ENCODE peak calls at places on chromosomes 12 and 14, in five cellular contexts. Y is right atrium auricular region, E is A549, O is tibial artery, D is fibroblast of lung. U is an unnamed sample.
A peak's percentile ranks its signal among the peaks of the same experiment; 100 is the strongest.

GRCh38 chr12:59736786-59737185 is 141.0 kb downstream of the SLC16A7 start:
- DNase-seq in Y (no peak), E (no peak), O (no peak), D (peak; percentile 91), U (no peak)

GRCh38 chr14:93037354-93037753 is 78.4 kb downstream of the ITPK1 start:
- DNase-seq in Y (no peak), E (no peak), O (no peak), D (no peak), U (no peak)

GRCh38 chr14:55843718-55844403 is 263.9 kb downstream of the KTN1 start:
- DNase-seq in Y (no peak), E (no peak), O (no peak), D (peak; percentile 36), U (no peak)

GRCh38 chr12:26226629-26227375 is 31.4 kb downstream of the SSPN start:
- DNase-seq in Y (no peak), E (no peak), O (peak; percentile 30), D (peak; percentile 14), U (no peak)

GRCh38 chr12:38847247-38847646 is 58.1 kb downstream of the CPNE8 start:
- DNase-seq in Y (no peak), E (no peak), O (no peak), D (no peak), U (no peak)

GRCh38 chr12:6554168-6554989 is 1.5 kb downstream of the IFFO1 start:
- DNase-seq in Y (peak; percentile 88), E (peak; percentile 83), O (peak; percentile 81), D (peak; percentile 71), U (peak; percentile 75)

GRCh38 chr14:79279645-79280399 is 931.5 kb downstream of the DIO2 start:
- DNase-seq in Y (no peak), E (no peak), O (peak; percentile 22), D (peak; percentile 6), U (no peak)

GRCh38 chr12:67096533-67097318 is 172.4 kb upstream of the CAND1 start:
- DNase-seq in Y (no peak), E (no peak), O (no peak), D (no peak), U (no peak)

GRCh38 chr12:48390026-48390425 is 39.3 kb upstream of the ZNF641 start:
- DNase-seq in Y (no peak), E (no peak), O (peak; percentile 20), D (no peak), U (no peak)

GRCh38 chr12:109493090-109493489 is 15.7 kb downstream of the UBE3B start:
- DNase-seq in Y (no peak), E (no peak), O (no peak), D (no peak), U (no peak)

GRCh38 chr14:52551696-52552062 is 626 bp downstream of the TXNDC16 start:
- DNase-seq in Y (no peak), E (no peak), O (no peak), D (peak; percentile 52), U (no peak)

GRCh38 chr14:40229676-40230075 is 797.4 kb upstream of the FBXO33 start:
- DNase-seq in Y (no peak), E (no peak), O (no peak), D (no peak), U (no peak)

GRCh38 chr14:96497586-96497985 is 4.6 kb upstream of the PAPOLA start:
- DNase-seq in Y (no peak), E (no peak), O (no peak), D (no peak), U (no peak)

GRCh38 chr14:105090493-105091334 is 25.5 kb upstream of the GPR132 start:
- DNase-seq in Y (peak; percentile 86), E (peak; percentile 78), O (peak; percentile 81), D (peak; percentile 67), U (peak; percentile 80)

GRCh38 chr14:35331605-35332516 is 39.7 kb downstream of the PSMA6 start:
- DNase-seq in Y (no peak), E (no peak), O (no peak), D (peak; percentile 75), U (peak; percentile 64)

GRCh38 chr14:103315368-103315911 is 18.6 kb upstream of the EIF5 start:
- DNase-seq in Y (peak; percentile 72), E (no peak), O (peak; percentile 33), D (peak; percentile 84), U (no peak)

GRCh38 chr12:39157696-39158342 is 252.4 kb upstream of the CPNE8 start:
- DNase-seq in Y (no peak), E (no peak), O (no peak), D (no peak), U (no peak)

GRCh38 chr12:112950701-112951100 is 12.4 kb downstream of the OAS3 start:
- DNase-seq in Y (no peak), E (no peak), O (no peak), D (no peak), U (no peak)

GRCh38 chr12:110694330-110694891 is 5.5 kb upstream of the HVCN1 start:
- DNase-seq in Y (peak; percentile 73), E (no peak), O (peak; percentile 54), D (no peak), U (peak; percentile 78)

GRCh38 chr12:14403711-14404164 is 38.3 kb downstream of the ATF7IP start:
- DNase-seq in Y (no peak), E (no peak), O (no peak), D (peak; percentile 92), U (no peak)

GRCh38 chr12:92570056-92570753 is 132.6 kb upstream of the PLEKHG7 start:
- DNase-seq in Y (peak; percentile 73), E (peak; percentile 57), O (peak; percentile 60), D (peak; percentile 92), U (no peak)

GRCh38 chr12:70091021-70091521 is 152.2 kb upstream of the CNOT2 start:
- DNase-seq in Y (no peak), E (no peak), O (no peak), D (no peak), U (no peak)

GRCh38 chr12:20044836-20045235 is 323.5 kb upstream of the PDE3A start:
- DNase-seq in Y (no peak), E (no peak), O (no peak), D (peak; percentile 54), U (no peak)

GRCh38 chr12:118060301-118061010 is 523 bp downstream of the WSB2 start:
- DNase-seq in Y (no peak), E (peak; percentile 46), O (peak; percentile 30), D (no peak), U (no peak)

GRCh38 chr12:33770652-33771051 is 251.6 kb upstream of the ALG10 start:
- DNase-seq in Y (no peak), E (no peak), O (no peak), D (no peak), U (no peak)

GRCh38 chr14:92351750-92352149 is 28.8 kb downstream of the SLC24A4 start:
- DNase-seq in Y (no peak), E (no peak), O (no peak), D (no peak), U (no peak)

GRCh38 chr12:7935773-7936581 is at the start of gene SLC2A3:
- DNase-seq in Y (peak; percentile 82), E (peak; percentile 38), O (peak; percentile 57), D (peak; percentile 96), U (peak; percentile 77)

GRCh38 chr12:127411141-127411915 is 855.6 kb upstream of the TMEM132C start:
- DNase-seq in Y (no peak), E (no peak), O (no peak), D (no peak), U (no peak)

GRCh38 chr14:105581551-105582341 is 55.4 kb downstream of the TMEM121 start:
- DNase-seq in Y (no peak), E (no peak), O (no peak), D (no peak), U (no peak)

GRCh38 chr12:95574799-95575452 is 23.6 kb upstream of the USP44 start:
- DNase-seq in Y (no peak), E (peak; percentile 50), O (no peak), D (peak; percentile 57), U (no peak)
- TF ChIP-seq CTCF in Y (peak; percentile 41), E (peak; percentile 76), O (peak; percentile 67), D (peak; percentile 85), U (peak; percentile 64)

GRCh38 chr12:56589783-56590182 is 40.3 kb downstream of the BAZ2A start:
- DNase-seq in Y (no peak), E (no peak), O (no peak), D (no peak), U (no peak)

GRCh38 chr12:56591961-56592360 is 38.2 kb downstream of the BAZ2A start:
- DNase-seq in Y (no peak), E (no peak), O (no peak), D (no peak), U (no peak)

GRCh38 chr12:56593909-56594621 is 36.1 kb downstream of the BAZ2A start:
- DNase-seq in Y (peak; percentile 71), E (peak; percentile 78), O (peak; percentile 45), D (peak; percentile 73), U (peak; percentile 56)

GRCh38 chr12:56591111-56591510 is 39.0 kb downstream of the BAZ2A start:
- DNase-seq in Y (no peak), E (no peak), O (no peak), D (no peak), U (no peak)

GRCh38 chr12:56590237-56590830 is 39.8 kb downstream of the BAZ2A start:
- DNase-seq in Y (no peak), E (no peak), O (no peak), D (peak; percentile 17), U (no peak)
- TF ChIP-seq CTCF in Y (no peak), E (peak; percentile 42), O (no peak), D (peak; percentile 48), U (peak; percentile 18)

GRCh38 chr14:94816113-94816512 is 46.2 kb upstream of the GSC start:
- DNase-seq in Y (no peak), E (no peak), O (no peak), D (no peak), U (no peak)
- TF ChIP-seq CTCF in Y (no peak), E (no peak), O (no peak), D (no peak), U (no peak)

GRCh38 chr12:12892670-12893290 is 1.4 kb downstream of the GPRC5A start:
- DNase-seq in Y (no peak), E (no peak), O (no peak), D (no peak), U (no peak)

GRCh38 chr12:12890492-12890814 is 909 bp upstream of the GPRC5A start:
- DNase-seq in Y (no peak), E (peak; percentile 48), O (no peak), D (peak; percentile 55), U (no peak)

GRCh38 chr12:12891646-12892355 is 439 bp downstream of the GPRC5A start:
- DNase-seq in Y (no peak), E (no peak), O (no peak), D (no peak), U (no peak)

GRCh38 chr12:12889701-12890100 is 1.7 kb upstream of the GPRC5A start:
- DNase-seq in Y (no peak), E (no peak), O (no peak), D (no peak), U (no peak)

DNA sequence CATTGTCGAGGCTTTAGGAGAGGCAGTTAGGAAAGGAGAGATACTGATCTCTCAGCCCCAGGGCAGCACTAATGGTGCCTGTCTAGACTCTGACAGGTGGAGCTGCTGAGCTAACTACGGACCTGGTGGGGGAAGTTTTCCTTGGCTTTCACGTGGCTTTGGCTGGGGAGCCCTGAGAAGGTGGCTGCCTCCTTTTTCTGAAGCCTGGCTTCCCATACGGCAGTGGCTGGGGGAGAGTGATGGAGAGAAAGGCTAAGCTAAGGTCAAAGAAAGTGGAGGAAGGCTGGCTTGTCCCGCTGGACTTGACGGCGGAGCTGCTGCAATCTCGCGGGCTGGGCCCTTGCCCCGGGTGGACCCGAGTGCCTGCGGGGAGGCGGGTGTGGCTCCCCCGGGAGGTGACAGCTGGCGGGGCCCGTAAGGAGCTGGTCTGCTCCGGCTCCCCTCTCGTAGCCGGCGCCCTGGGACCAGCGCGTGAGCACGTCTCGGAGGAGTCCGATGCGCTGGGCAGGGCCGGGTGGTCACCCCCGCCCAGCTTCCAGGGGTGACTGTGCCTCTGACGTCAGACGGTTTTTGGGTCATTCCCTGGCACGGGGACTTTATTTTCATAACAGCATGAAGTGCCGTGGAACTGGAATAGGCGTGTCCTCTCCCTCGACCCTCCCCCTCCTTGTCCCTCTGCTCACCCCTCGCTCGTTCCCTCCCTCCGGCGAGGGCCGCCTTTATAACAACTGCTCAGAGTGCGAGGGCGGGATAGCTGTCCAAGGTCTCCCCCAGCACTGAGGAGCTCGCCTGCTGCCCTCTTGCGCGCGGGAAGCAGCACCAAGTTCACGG is at the start of gene GPRC5A:
- DNase-seq in Y (peak; percentile 97), E (peak; percentile 90), O (peak; percentile 95), D (peak; percentile 98), U (peak; percentile 87)
- TF ChIP-seq CTCF in Y (no peak), E (peak; percentile 40), O (peak; percentile 17), D (peak; percentile 35), U (no peak)